ENCODE peak calls at places on chromosomes 6 and 20, in six cellular contexts. C is GM23338, Z is stomach, N is spleen, X is SK-N-SH, V is breast epithelium. L is an unnamed sample.

GRCh38 chr6:139329224-139329623 is 37.4 kb upstream of the TXLNB start:
- DNase-seq in C (no peak), Z (no peak), N (no peak), V (no peak), X (no peak), L (no peak)

GRCh38 chr6:105740946-105741605 is 338.2 kb upstream of the PREP start:
- DNase-seq in N (no peak), Z (no peak), X (no peak), V (no peak), C (no peak), L (no peak)

GRCh38 chr6:27795697-27796494 is 116.3 kb downstream of the OR2B2 start:
- DNase-seq in Z (no peak), N (no peak), V (no peak), C (peak; percentile 96), X (peak; percentile 53), L (peak; percentile 96)

GRCh38 chr6:51927450-51927849 is 160.0 kb downstream of the PKHD1 start:
- DNase-seq in V (no peak), X (no peak), C (no peak), Z (no peak), N (no peak), L (no peak)

GRCh38 chr20:61990484-61990883 is 75.2 kb downstream of the TAF4 start:
- DNase-seq in C (no peak), N (no peak), X (no peak), Z (no peak), V (no peak), L (no peak)

GRCh38 chr6:158531970-158532369 is 27.9 kb upstream of the TMEM181 start:
- DNase-seq in V (no peak), Z (no peak), X (no peak), C (no peak), N (no peak), L (no peak)

GRCh38 chr6:133854633-133855598 is 34.0 kb upstream of the TCF21 start:
- DNase-seq in N (peak; percentile 65), V (no peak), X (peak; percentile 24), C (peak; percentile 54), Z (no peak), L (no peak)

GRCh38 chr20:25191051-25191450 is 4.5 kb upstream of the ENTPD6 start:
- DNase-seq in N (no peak), Z (peak; percentile 58), C (no peak), X (no peak), V (no peak), L (no peak)

GRCh38 chr6:29552512-29553051 is 7.0 kb downstream of the UBD start:
- DNase-seq in C (peak; percentile 62), V (no peak), X (peak; percentile 34), Z (no peak), N (no peak), L (no peak)

GRCh38 chr20:53408728-53409157 is 184.9 kb downstream of the ZNF217 start:
- DNase-seq in C (no peak), N (no peak), V (no peak), X (no peak), Z (no peak), L (no peak)

GRCh38 chr6:90463359-90463758 is 123.5 kb downstream of the MAP3K7 start:
- DNase-seq in N (no peak), Z (no peak), V (no peak), C (no peak), X (no peak), L (no peak)

GRCh38 chr6:167119680-167120556 is 3.0 kb upstream of the CCR6 start:
- DNase-seq in N (no peak), Z (peak; percentile 46), C (no peak), V (no peak), X (no peak), L (no peak)

GRCh38 chr6:11245406-11245990 is 13.0 kb upstream of the NEDD9 start:
- DNase-seq in Z (no peak), C (no peak), X (no peak), N (no peak), V (no peak), L (no peak)

GRCh38 chr20:35232575-35232974 is 6.1 kb downstream of the MMP24 start:
- DNase-seq in N (no peak), V (no peak), X (no peak), C (no peak), Z (no peak), L (no peak)

GRCh38 chr20:57399587-57400261 is 8.5 kb downstream of the RBM38 start:
- DNase-seq in V (no peak), Z (peak; percentile 53), C (no peak), X (no peak), N (peak; percentile 87), L (no peak)

GRCh38 chr20:24636626-24637025 is 167.2 kb downstream of the SYNDIG1 start:
- DNase-seq in X (no peak), N (no peak), Z (no peak), V (no peak), C (no peak), L (no peak)

GRCh38 chr6:51959744-51960383 is 127.5 kb downstream of the PKHD1 start:
- DNase-seq in V (peak; percentile 79), X (peak; percentile 34), Z (peak; percentile 82), C (peak; percentile 86), N (no peak), L (peak; percentile 58)

GRCh38 chr20:46695888-46696287 is 6.6 kb upstream of the TP53RK start:
- DNase-seq in Z (no peak), X (no peak), C (no peak), V (no peak), N (no peak), L (no peak)

GRCh38 chr6:21885532-21886089 is 292.1 kb downstream of the SOX4 start:
- DNase-seq in Z (peak; percentile 60), X (peak; percentile 55), V (no peak), N (no peak), C (no peak), L (no peak)

GRCh38 chr6:117469356-117469755 is 13.1 kb upstream of the DCBLD1 start:
- DNase-seq in Z (no peak), X (no peak), C (no peak), N (no peak), V (no peak), L (no peak)

GRCh38 chr6:158640519-158640918 is 4.0 kb downstream of the DYNLT1 start:
- DNase-seq in V (no peak), N (no peak), Z (peak; percentile 23), X (no peak), C (no peak), L (no peak)

GRCh38 chr20:35568645-35569044 is 26.8 kb downstream of the ERGIC3 start:
- DNase-seq in N (peak; percentile 9), V (no peak), Z (no peak), X (peak; percentile 41), C (peak; percentile 84), L (no peak)

GRCh38 chr6:34145161-34146020 is 496 bp downstream of the GRM4 start:
- DNase-seq in N (peak; percentile 80), V (no peak), X (peak; percentile 78), C (peak; percentile 83), Z (no peak), L (no peak)

GRCh38 chr6:149334682-149335160 is 17.2 kb downstream of the TAB2 start:
- DNase-seq in N (no peak), C (peak; percentile 41), X (no peak), Z (peak; percentile 34), V (no peak), L (no peak)

GRCh38 chr6:149334201-149334600 is 16.7 kb downstream of the TAB2 start:
- DNase-seq in Z (no peak), N (no peak), C (no peak), X (no peak), V (no peak), L (no peak)

GRCh38 chr6:149337330-149337729 is 19.8 kb downstream of the TAB2 start:
- DNase-seq in X (no peak), N (no peak), V (no peak), Z (no peak), C (no peak), L (no peak)

GRCh38 chr6:149335924-149336323 is 18.4 kb downstream of the TAB2 start:
- DNase-seq in N (no peak), X (no peak), Z (no peak), C (no peak), V (no peak), L (no peak)

GRCh38 chr6:149336529-149336928 is 19.0 kb downstream of the TAB2 start:
- DNase-seq in X (no peak), C (no peak), N (no peak), V (no peak), Z (no peak), L (no peak)
- H3K4me3 ChIP-seq in X (no peak overlapping the region), C (no peak overlapping the region), N (no peak overlapping the region), V (peak overlapping the region; percentile 9), Z (no peak overlapping the region), L (no peak overlapping the region)

GRCh38 chr6:85670573-85670972 is 27.9 kb upstream of the SYNCRIP start:
- DNase-seq in V (no peak), C (peak; percentile 5), Z (no peak), X (no peak), N (no peak), L (no peak)
- TF ChIP-seq POLR2AphosphoS5 in V (no peak), C (no peak), Z (no peak), X (no peak), N (no peak), L (no peak)

GRCh38 chr6:130127195-130127594 is 95.6 kb downstream of the SAMD3 start:
- DNase-seq in V (no peak), C (no peak), N (no peak), Z (no peak), X (no peak), L (no peak)

GRCh38 chr6:130134594-130134993 is 88.2 kb downstream of the SAMD3 start:
- DNase-seq in C (no peak), V (no peak), N (no peak), X (no peak), Z (no peak), L (no peak)

GRCh38 chr6:130132286-130132701 is 90.5 kb downstream of the SAMD3 start:
- DNase-seq in C (no peak), Z (no peak), X (no peak), V (no peak), N (no peak), L (no peak)

GRCh38 chr6:130129781-130130246 is 92.9 kb downstream of the SAMD3 start:
- DNase-seq in N (no peak), X (no peak), C (no peak), V (no peak), Z (no peak), L (no peak)
- H3K4me1 ChIP-seq in N (no peaks in the 10 kb centered on the region), X (no peaks in the 10 kb centered on the region), C (peaks cover 4% of the 10 kb centered on the region), V (no peaks in the 10 kb centered on the region), Z (no peaks in the 10 kb centered on the region), L (no peaks in the 10 kb centered on the region)

GRCh38 chr6:30681696-30682180 is 4.7 kb downstream of the PPP1R18 start:
- DNase-seq in X (no peak), Z (no peak), V (no peak), C (no peak), N (peak; percentile 53), L (no peak)
- H3K4me3 ChIP-seq in X (peak overlapping the region; percentile 74), Z (peak overlapping the region; percentile 69), V (peak overlapping the region; percentile 82), C (no peak overlapping the region), N (peak overlapping the region; percentile 97), L (peak overlapping the region; percentile 85)

GRCh38 chr6:83192456-83192855 is 609 bp downstream of the PGM3 start:
- DNase-seq in Z (no peak), C (no peak), N (no peak), V (no peak), X (no peak), L (no peak)
- TF ChIP-seq POLR2AphosphoS5 in Z (no peak), C (no peak), N (no peak), V (no peak), X (no peak), L (no peak)

L was measured in Panc1.